ENCODE peak calls at places on chromosomes 3 and 15, in ten cellular contexts. M is transverse colon; P is lower lobe of right lung; T is M059J; N is iris pigment epithelial cell; W is trophoblast cell; F is HTR-8/SVneo; L is stimulated activated CD8-positive, alpha-beta memory T cell treated with anti-CD3 and anti-CD28 coated beads, Interleukin-4, amount 100 ng/mL, for 24 hours; Z is CD8-positive, alpha-beta T cell; G is CD8-positive, alpha-beta memory T cell. C is an unnamed sample.

GRCh38 chr15:43516185-43516584 is 1.2 kb upstream of the MAP1A start:
- DNase-seq in Z (no peak), M (no peak), T (no peak), N (no peak), F (no peak), G (no peak), L (no peak), W (no peak), P (no peak), C (no peak)

GRCh38 chr15:85785887-85786777 is 8.6 kb downstream of the KLHL25 start:
- DNase-seq in W (no peak), L (no peak), T (peak), G (no peak), M (peak), F (no peak), P (no peak), N (peak), Z (no peak), C (no peak)

GRCh38 chr3:179264456-179264855 is 13.5 kb upstream of the KCNMB3 start:
- DNase-seq in Z (no peak), M (no peak), T (no peak), W (peak), G (no peak), P (no peak), F (no peak), N (no peak), L (no peak), C (peak)

GRCh38 chr3:36496734-36497133 is 116.4 kb downstream of the STAC start:
- DNase-seq in Z (no peak), T (peak), N (peak), P (no peak), W (peak), M (no peak), G (no peak), F (no peak), L (no peak), C (no peak)

GRCh38 chr3:16545413-16546185 is 32.1 kb upstream of the RFTN1 start:
- DNase-seq in N (no peak), W (no peak), P (no peak), Z (no peak), T (no peak), M (no peak), G (no peak), F (no peak), L (no peak), C (peak)

GRCh38 chr15:57018151-57018550 is 99.7 kb downstream of the TCF12 start:
- DNase-seq in N (no peak), L (no peak), T (no peak), W (no peak), Z (no peak), F (no peak), G (no peak), M (no peak), P (no peak), C (no peak)

GRCh38 chr15:68868296-68868695 is 47.6 kb upstream of the ANP32A start:
- DNase-seq in N (no peak), T (no peak), Z (no peak), G (no peak), F (no peak), P (no peak), M (no peak), W (no peak), L (no peak), C (no peak)

GRCh38 chr3:150545419-150546225 is 674 bp downstream of the SERP1 start:
- DNase-seq in Z (peak), M (peak), W (peak), G (peak), N (no peak), F (no peak), P (no peak), T (peak), L (peak), C (peak)

GRCh38 chr15:58362262-58362922 is 69.4 kb upstream of the LIPC start:
- DNase-seq in L (no peak), G (no peak), P (no peak), N (no peak), T (no peak), M (no peak), F (no peak), W (no peak), Z (no peak), C (peak)

GRCh38 chr3:128764863-128765262 is 38.9 kb downstream of the RAB7A start:
- DNase-seq in Z (no peak), N (no peak), P (no peak), W (no peak), M (no peak), L (no peak), T (no peak), F (no peak), G (no peak), C (no peak)

GRCh38 chr3:71103430-71103881 is 480.1 kb downstream of the FOXP1 start:
- DNase-seq in T (peak), L (no peak), P (peak), G (no peak), F (no peak), W (no peak), M (peak), N (peak), Z (no peak), C (no peak)

GRCh38 chr3:132726341-132726823 is 4.2 kb upstream of the NPHP3 start:
- DNase-seq in N (peak), M (no peak), Z (no peak), G (no peak), T (peak), F (peak), L (no peak), P (no peak), W (peak), C (no peak)

GRCh38 chr3:150370129-150370602 is 37.9 kb upstream of the TSC22D2 start:
- DNase-seq in L (no peak), N (peak), T (peak), Z (no peak), W (peak), F (peak), G (no peak), P (no peak), M (peak), C (peak)

GRCh38 chr15:51736646-51737537 is 563 bp downstream of the LYSMD2 start:
- DNase-seq in T (peak), G (peak), W (peak), M (peak), N (no peak), P (peak), F (peak), L (peak), Z (peak), C (peak)

GRCh38 chr3:193563429-193563828 is 8.7 kb upstream of the ATP13A4 start:
- DNase-seq in G (no peak), M (no peak), P (peak), L (no peak), Z (no peak), F (no peak), N (peak), T (no peak), W (no peak), C (peak)

GRCh38 chr15:73575636-73576247 is 57.4 kb downstream of the NPTN start:
- DNase-seq in T (peak), G (no peak), Z (no peak), L (no peak), N (peak), F (no peak), M (no peak), W (peak), P (peak), C (no peak)

GRCh38 chr3:53643757-53644156 is 149.3 kb downstream of the CACNA1D start:
- DNase-seq in T (no peak), G (no peak), N (no peak), L (no peak), M (no peak), P (no peak), W (no peak), F (no peak), Z (no peak), C (peak)

GRCh38 chr15:51966192-51966591 is 5.4 kb downstream of the LEO1 start:
- DNase-seq in G (no peak), M (no peak), N (no peak), T (no peak), P (no peak), Z (no peak), F (no peak), W (no peak), L (no peak), C (no peak)

GRCh38 chr15:39931615-39932014 is 2.3 kb upstream of the EIF2AK4 start:
- DNase-seq in G (no peak), L (no peak), M (no peak), P (no peak), W (no peak), T (no peak), Z (no peak), N (no peak), F (no peak), C (no peak)

GRCh38 chr3:184300377-184300717 is 1.3 kb downstream of the PSMD2 start:
- DNase-seq in M (no peak), F (no peak), N (peak), Z (no peak), P (no peak), G (no peak), T (peak), W (no peak), L (no peak), C (no peak)

GRCh38 chr15:48683991-48684765 is 38.7 kb upstream of the FBN1 start:
- DNase-seq in P (no peak), Z (no peak), G (no peak), T (no peak), F (no peak), L (no peak), M (no peak), N (peak), W (peak), C (no peak)

GRCh38 chr15:68289057-68289456 is 11.5 kb downstream of the FEM1B start:
- DNase-seq in F (no peak), N (no peak), M (no peak), T (no peak), L (no peak), P (no peak), W (no peak), Z (no peak), G (no peak), C (no peak)

GRCh38 chr3:128397484-128397883 is 69.2 kb downstream of the DNAJB8 start:
- DNase-seq in M (no peak), L (no peak), P (no peak), G (no peak), F (no peak), N (no peak), T (no peak), Z (no peak), W (no peak), C (no peak)

GRCh38 chr3:167615030-167615429 is 38.7 kb downstream of the WDR49 start:
- DNase-seq in N (no peak), W (peak), Z (no peak), F (no peak), G (no peak), L (no peak), P (no peak), M (no peak), T (no peak), C (no peak)

GRCh38 chr15:92614301-92614700 is 41.3 kb downstream of the FAM174B start:
- DNase-seq in G (no peak), P (no peak), Z (no peak), M (no peak), W (no peak), L (no peak), F (no peak), N (no peak), T (no peak), C (no peak)

GRCh38 chr15:95522533-95522932 is 808.0 kb upstream of the NR2F2 start:
- DNase-seq in T (no peak), Z (no peak), F (no peak), N (peak), M (no peak), P (no peak), L (no peak), G (no peak), W (no peak), C (no peak)

GRCh38 chr15:63981596-63982320 is 64.5 kb downstream of the DAPK2 start:
- DNase-seq in Z (no peak), L (no peak), P (no peak), G (no peak), N (no peak), W (no peak), F (no peak), M (no peak), T (no peak), C (no peak)